ENCODE peak calls at places on chromosomes 7 and 10, in seven cellular contexts. One of them, this sample, is unnamed.
A peak's percentile ranks its signal among the peaks of the same experiment; 100 is the strongest.

GRCh38 chr7:140966561-140967234 is 42.0 kb upstream of the BRAF start:
- DNase-seq in left ventricle myocardium inferior: no peak
- DNase-seq in GM06990: no peak
- DNase-seq in RWPE1: no peak
- DNase-seq in choroid plexus epithelial cell: no peak
- DNase-seq in Calu3: no peak
- DNase-seq in cardiac muscle cell: no peak
- DNase-seq in this sample: no peak

GRCh38 chr7:107332488-107333269 is 137.2 kb upstream of the GPR22 start:
- DNase-seq in left ventricle myocardium inferior: no peak
- DNase-seq in GM06990: peak; percentile 38
- DNase-seq in RWPE1: no peak
- DNase-seq in choroid plexus epithelial cell: peak; percentile 6
- DNase-seq in Calu3: no peak
- DNase-seq in cardiac muscle cell: no peak
- DNase-seq in this sample: peak; percentile 32

GRCh38 chr7:21497072-21497471 is 45.8 kb upstream of the DNAH11 start:
- DNase-seq in left ventricle myocardium inferior: no peak
- DNase-seq in GM06990: no peak
- DNase-seq in RWPE1: no peak
- DNase-seq in choroid plexus epithelial cell: peak; percentile 74
- DNase-seq in Calu3: no peak
- DNase-seq in cardiac muscle cell: peak; percentile 46
- DNase-seq in this sample: no peak

GRCh38 chr7:128322040-128322643 is 21.6 kb downstream of the RBM28 start:
- DNase-seq in left ventricle myocardium inferior: no peak
- DNase-seq in GM06990: no peak
- DNase-seq in RWPE1: peak; percentile 11
- DNase-seq in choroid plexus epithelial cell: peak; percentile 74
- DNase-seq in Calu3: peak; percentile 18
- DNase-seq in cardiac muscle cell: peak; percentile 65
- DNase-seq in this sample: no peak

GRCh38 chr10:114102253-114102652 is 58.6 kb downstream of the ADRB1 start:
- DNase-seq in left ventricle myocardium inferior: no peak
- DNase-seq in GM06990: no peak
- DNase-seq in RWPE1: no peak
- DNase-seq in choroid plexus epithelial cell: peak; percentile 41
- DNase-seq in Calu3: no peak
- DNase-seq in cardiac muscle cell: peak; percentile 24
- DNase-seq in this sample: no peak

GRCh38 chr7:85023066-85023687 is 163.7 kb downstream of the SEMA3D start:
- DNase-seq in left ventricle myocardium inferior: no peak
- DNase-seq in GM06990: no peak
- DNase-seq in RWPE1: peak; percentile 26
- DNase-seq in choroid plexus epithelial cell: peak; percentile 74
- DNase-seq in Calu3: peak; percentile 55
- DNase-seq in cardiac muscle cell: peak; percentile 67
- DNase-seq in this sample: no peak

GRCh38 chr10:128210215-128211063 is 84.2 kb upstream of the MKI67 start:
- DNase-seq in left ventricle myocardium inferior: peak; percentile 77
- DNase-seq in GM06990: peak; percentile 58
- DNase-seq in RWPE1: peak; percentile 77
- DNase-seq in choroid plexus epithelial cell: peak; percentile 49
- DNase-seq in Calu3: peak; percentile 75
- DNase-seq in cardiac muscle cell: peak; percentile 57
- DNase-seq in this sample: peak; percentile 87

GRCh38 chr7:89072094-89072493 is 276.6 kb upstream of the TEX47 start:
- DNase-seq in left ventricle myocardium inferior: no peak
- DNase-seq in GM06990: no peak
- DNase-seq in RWPE1: no peak
- DNase-seq in choroid plexus epithelial cell: peak; percentile 34
- DNase-seq in Calu3: no peak
- DNase-seq in cardiac muscle cell: no peak
- DNase-seq in this sample: no peak

GRCh38 chr7:37109853-37110252 is 338.8 kb downstream of the ELMO1 start:
- DNase-seq in left ventricle myocardium inferior: no peak
- DNase-seq in GM06990: no peak
- DNase-seq in RWPE1: no peak
- DNase-seq in choroid plexus epithelial cell: no peak
- DNase-seq in Calu3: no peak
- DNase-seq in cardiac muscle cell: peak; percentile 35
- DNase-seq in this sample: no peak

GRCh38 chr7:50197547-50197946 is 104.5 kb upstream of the ZPBP start:
- DNase-seq in left ventricle myocardium inferior: no peak
- DNase-seq in GM06990: peak; percentile 57
- DNase-seq in RWPE1: peak; percentile 71
- DNase-seq in choroid plexus epithelial cell: no peak
- DNase-seq in Calu3: peak; percentile 73
- DNase-seq in cardiac muscle cell: no peak
- DNase-seq in this sample: no peak

GRCh38 chr7:123916240-123916724 is 8.8 kb upstream of the SPAM1 start:
- DNase-seq in left ventricle myocardium inferior: no peak
- DNase-seq in GM06990: no peak
- DNase-seq in RWPE1: peak; percentile 14
- DNase-seq in choroid plexus epithelial cell: peak; percentile 52
- DNase-seq in Calu3: peak; percentile 14
- DNase-seq in cardiac muscle cell: peak; percentile 46
- DNase-seq in this sample: peak; percentile 36

GRCh38 chr7:44123190-44124003 is at the start of gene POLD2:
- DNase-seq in left ventricle myocardium inferior: peak; percentile 99
- DNase-seq in GM06990: peak; percentile 96
- DNase-seq in RWPE1: peak; percentile 99
- DNase-seq in choroid plexus epithelial cell: peak; percentile 97
- DNase-seq in Calu3: peak; percentile 100
- DNase-seq in cardiac muscle cell: peak; percentile 98
- DNase-seq in this sample: peak; percentile 100

GRCh38 chr7:137325927-137326326 is 17.6 kb downstream of the PTN start:
- DNase-seq in left ventricle myocardium inferior: no peak
- DNase-seq in GM06990: no peak
- DNase-seq in RWPE1: no peak
- DNase-seq in choroid plexus epithelial cell: no peak
- DNase-seq in Calu3: no peak
- DNase-seq in cardiac muscle cell: no peak
- DNase-seq in this sample: no peak

GRCh38 chr7:150335774-150336112 is 5.7 kb downstream of the RARRES2 start:
- DNase-seq in left ventricle myocardium inferior: no peak
- DNase-seq in GM06990: no peak
- DNase-seq in RWPE1: no peak
- DNase-seq in choroid plexus epithelial cell: no peak
- DNase-seq in Calu3: no peak
- DNase-seq in cardiac muscle cell: no peak
- DNase-seq in this sample: no peak

GRCh38 chr10:104069610-104070009 is 16.1 kb downstream of the COL17A1 start:
- DNase-seq in left ventricle myocardium inferior: no peak
- DNase-seq in GM06990: no peak
- DNase-seq in RWPE1: no peak
- DNase-seq in choroid plexus epithelial cell: no peak
- DNase-seq in Calu3: no peak
- DNase-seq in cardiac muscle cell: no peak
- DNase-seq in this sample: no peak

GRCh38 chr10:99366666-99367065 is 37.5 kb downstream of the CNNM1 start:
- DNase-seq in left ventricle myocardium inferior: no peak
- DNase-seq in GM06990: no peak
- DNase-seq in RWPE1: no peak
- DNase-seq in choroid plexus epithelial cell: no peak
- DNase-seq in Calu3: no peak
- DNase-seq in cardiac muscle cell: no peak
- DNase-seq in this sample: no peak

GRCh38 chr10:34305189-34305588 is 509.9 kb downstream of the PARD3 start:
- DNase-seq in left ventricle myocardium inferior: no peak
- DNase-seq in GM06990: peak; percentile 45
- DNase-seq in RWPE1: peak; percentile 47
- DNase-seq in choroid plexus epithelial cell: no peak
- DNase-seq in Calu3: peak; percentile 67
- DNase-seq in cardiac muscle cell: no peak
- DNase-seq in this sample: peak; percentile 26

GRCh38 chr10:61845950-61846268 is 55.6 kb upstream of the ARID5B start:
- DNase-seq in left ventricle myocardium inferior: no peak
- DNase-seq in GM06990: no peak
- DNase-seq in RWPE1: no peak
- DNase-seq in choroid plexus epithelial cell: peak; percentile 53
- DNase-seq in Calu3: no peak
- DNase-seq in cardiac muscle cell: no peak
- DNase-seq in this sample: no peak

GRCh38 chr10:61847087-61847486 is 54.4 kb upstream of the ARID5B start:
- DNase-seq in left ventricle myocardium inferior: no peak
- DNase-seq in GM06990: no peak
- DNase-seq in RWPE1: no peak
- DNase-seq in choroid plexus epithelial cell: no peak
- DNase-seq in Calu3: no peak
- DNase-seq in cardiac muscle cell: peak; percentile 20
- DNase-seq in this sample: no peak

GRCh38 chr10:61846370-61847031 is 55.0 kb upstream of the ARID5B start:
- DNase-seq in left ventricle myocardium inferior: no peak
- DNase-seq in GM06990: no peak
- DNase-seq in RWPE1: no peak
- DNase-seq in choroid plexus epithelial cell: no peak
- DNase-seq in Calu3: no peak
- DNase-seq in cardiac muscle cell: no peak
- DNase-seq in this sample: no peak

GRCh38 chr10:61847640-61848039 is 53.9 kb upstream of the ARID5B start:
- DNase-seq in left ventricle myocardium inferior: no peak
- DNase-seq in GM06990: no peak
- DNase-seq in RWPE1: no peak
- DNase-seq in choroid plexus epithelial cell: peak; percentile 38
- DNase-seq in Calu3: no peak
- DNase-seq in cardiac muscle cell: peak; percentile 12
- DNase-seq in this sample: no peak

DNA sequence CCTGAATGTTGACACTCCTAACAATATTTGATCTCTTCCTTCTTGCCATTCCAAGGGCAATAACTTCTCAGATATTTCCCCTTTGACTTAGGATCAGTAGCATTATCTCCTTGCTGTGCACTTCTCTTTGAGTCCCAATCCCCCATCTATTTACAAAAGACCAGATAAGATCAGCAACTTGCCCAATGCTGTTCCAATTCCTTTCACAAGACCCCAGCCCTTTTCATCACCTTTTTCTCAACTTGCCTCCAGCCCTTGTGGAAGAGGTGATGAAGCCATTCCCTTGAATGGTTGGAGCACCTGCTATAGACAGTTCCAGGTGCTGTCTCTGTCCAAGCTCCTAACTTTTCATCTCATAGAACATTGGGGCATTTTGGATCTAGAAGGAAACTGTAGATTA is 51.1 kb upstream of the ARID5B start:
- DNase-seq in left ventricle myocardium inferior: no peak
- DNase-seq in GM06990: no peak
- DNase-seq in RWPE1: no peak
- DNase-seq in choroid plexus epithelial cell: no peak
- DNase-seq in Calu3: no peak
- DNase-seq in cardiac muscle cell: no peak
- DNase-seq in this sample: no peak
- TF ChIP-seq CTCF in left ventricle myocardium inferior: no peak
- TF ChIP-seq CTCF in GM06990: no peak
- TF ChIP-seq CTCF in RWPE1: no peak
- TF ChIP-seq CTCF in choroid plexus epithelial cell: no peak
- TF ChIP-seq CTCF in Calu3: no peak
- TF ChIP-seq CTCF in cardiac muscle cell: no peak
- TF ChIP-seq CTCF in this sample: no peak

DNA sequence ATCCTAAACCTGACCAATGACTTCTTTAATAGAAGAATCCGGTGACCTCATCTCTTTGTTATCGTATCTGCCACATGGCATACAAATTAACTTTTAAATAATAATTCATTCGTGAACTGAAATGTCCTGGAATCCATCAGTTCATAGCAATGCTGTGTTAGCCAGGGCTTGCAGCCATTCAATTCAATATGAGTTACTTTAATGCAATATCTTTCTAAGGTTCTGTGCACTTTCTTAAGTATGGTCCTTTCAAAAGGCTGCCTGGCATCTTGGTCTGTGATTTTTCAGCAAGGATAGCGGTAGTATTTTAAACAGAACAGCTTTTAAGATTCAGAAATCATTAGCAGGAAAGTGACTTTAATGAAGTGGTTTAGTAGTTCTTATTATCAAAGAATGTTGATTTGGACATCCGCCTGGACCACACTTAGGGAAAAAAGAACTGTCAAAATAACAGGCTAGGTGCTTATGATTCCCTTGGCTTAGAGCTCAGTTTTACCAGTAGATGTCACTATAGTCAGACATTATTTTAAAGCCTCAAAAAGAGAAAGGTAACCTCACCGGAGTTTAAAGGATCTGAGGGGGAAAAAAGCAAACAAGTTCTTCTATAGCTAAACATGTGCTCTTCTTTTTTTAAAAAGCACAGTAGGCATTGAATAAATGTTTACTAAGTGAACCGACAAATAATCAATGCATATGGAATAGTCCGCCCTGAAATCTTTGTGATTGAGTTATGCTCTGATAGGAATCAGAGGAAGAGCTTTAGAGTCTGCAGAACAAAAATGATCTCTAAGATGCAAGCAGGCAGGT is 22.7 kb downstream of the SLC35G1 start:
- DNase-seq in left ventricle myocardium inferior: no peak
- DNase-seq in GM06990: no peak
- DNase-seq in RWPE1: peak; percentile 47
- DNase-seq in choroid plexus epithelial cell: peak; percentile 71
- DNase-seq in Calu3: no peak
- DNase-seq in cardiac muscle cell: peak; percentile 65
- DNase-seq in this sample: no peak
- TF ChIP-seq CTCF in left ventricle myocardium inferior: peak; percentile 72
- TF ChIP-seq CTCF in GM06990: peak; percentile 46
- TF ChIP-seq CTCF in RWPE1: peak; percentile 79
- TF ChIP-seq CTCF in choroid plexus epithelial cell: peak; percentile 68
- TF ChIP-seq CTCF in Calu3: peak; percentile 36
- TF ChIP-seq CTCF in cardiac muscle cell: peak; percentile 64
- TF ChIP-seq CTCF in this sample: no peak

GRCh38 chr7:91264083-91264923 is at the start of gene FZD1:
- DNase-seq in left ventricle myocardium inferior: peak; percentile 96
- DNase-seq in GM06990: peak; percentile 92
- DNase-seq in RWPE1: peak; percentile 90
- DNase-seq in choroid plexus epithelial cell: peak; percentile 99
- DNase-seq in Calu3: peak; percentile 91
- DNase-seq in cardiac muscle cell: peak; percentile 99
- DNase-seq in this sample: peak; percentile 90

GRCh38 chr7:91266931-91267557 is 2.8 kb downstream of the FZD1 start:
- DNase-seq in left ventricle myocardium inferior: no peak
- DNase-seq in GM06990: no peak
- DNase-seq in RWPE1: no peak
- DNase-seq in choroid plexus epithelial cell: peak; percentile 20
- DNase-seq in Calu3: no peak
- DNase-seq in cardiac muscle cell: peak; percentile 22
- DNase-seq in this sample: peak; percentile 18

GRCh38 chr7:91264924-91265681 is 870 bp downstream of the FZD1 start:
- DNase-seq in left ventricle myocardium inferior: peak; percentile 56
- DNase-seq in GM06990: peak; percentile 70
- DNase-seq in RWPE1: peak; percentile 41
- DNase-seq in choroid plexus epithelial cell: peak; percentile 83
- DNase-seq in Calu3: peak; percentile 38
- DNase-seq in cardiac muscle cell: peak; percentile 81
- DNase-seq in this sample: peak; percentile 59

GRCh38 chr7:91266067-91266930 is 2.1 kb downstream of the FZD1 start:
- DNase-seq in left ventricle myocardium inferior: peak; percentile 25
- DNase-seq in GM06990: peak; percentile 17
- DNase-seq in RWPE1: no peak
- DNase-seq in choroid plexus epithelial cell: no peak
- DNase-seq in Calu3: no peak
- DNase-seq in cardiac muscle cell: peak; percentile 47
- DNase-seq in this sample: peak; percentile 8

GRCh38 chr7:91265693-91266066 is 1.4 kb downstream of the FZD1 start:
- DNase-seq in left ventricle myocardium inferior: no peak
- DNase-seq in GM06990: no peak
- DNase-seq in RWPE1: no peak
- DNase-seq in choroid plexus epithelial cell: peak; percentile 16
- DNase-seq in Calu3: no peak
- DNase-seq in cardiac muscle cell: peak; percentile 18
- DNase-seq in this sample: peak; percentile 22
- TF ChIP-seq CTCF in left ventricle myocardium inferior: no peak
- TF ChIP-seq CTCF in GM06990: no peak
- TF ChIP-seq CTCF in RWPE1: no peak
- TF ChIP-seq CTCF in choroid plexus epithelial cell: no peak
- TF ChIP-seq CTCF in Calu3: no peak
- TF ChIP-seq CTCF in cardiac muscle cell: no peak
- TF ChIP-seq CTCF in this sample: no peak

GRCh38 chr10:5889624-5890518 is at the start of the genes ANKRD16 and FBH1:
- DNase-seq in left ventricle myocardium inferior: peak; percentile 99
- DNase-seq in GM06990: peak; percentile 100
- DNase-seq in RWPE1: peak; percentile 98
- DNase-seq in choroid plexus epithelial cell: peak; percentile 100
- DNase-seq in Calu3: peak; percentile 97
- DNase-seq in cardiac muscle cell: peak; percentile 100
- DNase-seq in this sample: peak; percentile 98
- TF ChIP-seq CTCF in left ventricle myocardium inferior: no peak
- TF ChIP-seq CTCF in GM06990: no peak
- TF ChIP-seq CTCF in RWPE1: no peak
- TF ChIP-seq CTCF in choroid plexus epithelial cell: no peak
- TF ChIP-seq CTCF in Calu3: no peak
- TF ChIP-seq CTCF in cardiac muscle cell: no peak
- TF ChIP-seq CTCF in this sample: no peak